ENCODE peak calls at places on chromosomes 3 and 15, in nine cellular contexts. One of them, this sample, is unnamed.

GRCh38 chr15:68126415-68126814 is 72.3 kb downstream of the PIAS1 start:
- DNase-seq in anterior cingulate cortex: no peak
- DNase-seq in substantia nigra: no peak
- DNase-seq in uterus: peak; percentile 46
- DNase-seq in AG08395: no peak
- DNase-seq in activated T-cell treated with anti-CD3 and anti-CD28 coated beads, Interleukin-2, amount 50 U/mL, for 72 hours: no peak
- DNase-seq in amniotic stem cell: no peak
- DNase-seq in HCEC 1CT: no peak
- DNase-seq in psoas muscle: peak; percentile 37
- DNase-seq in this sample: no peak

GRCh38 chr15:99578809-99579208 is 13.0 kb downstream of the MEF2A start:
- DNase-seq in anterior cingulate cortex: no peak
- DNase-seq in substantia nigra: no peak
- DNase-seq in uterus: no peak
- DNase-seq in AG08395: no peak
- DNase-seq in activated T-cell treated with anti-CD3 and anti-CD28 coated beads, Interleukin-2, amount 50 U/mL, for 72 hours: no peak
- DNase-seq in amniotic stem cell: no peak
- DNase-seq in HCEC 1CT: no peak
- DNase-seq in psoas muscle: no peak
- DNase-seq in this sample: no peak

GRCh38 chr3:187183210-187183862 is 13.9 kb upstream of the RTP1 start:
- DNase-seq in anterior cingulate cortex: no peak
- DNase-seq in substantia nigra: no peak
- DNase-seq in uterus: no peak
- DNase-seq in AG08395: peak; percentile 64
- DNase-seq in activated T-cell treated with anti-CD3 and anti-CD28 coated beads, Interleukin-2, amount 50 U/mL, for 72 hours: no peak
- DNase-seq in amniotic stem cell: no peak
- DNase-seq in HCEC 1CT: no peak
- DNase-seq in psoas muscle: no peak
- DNase-seq in this sample: peak; percentile 63

GRCh38 chr15:50257924-50258323 is 7.6 kb downstream of the HDC start:
- DNase-seq in anterior cingulate cortex: no peak
- DNase-seq in substantia nigra: no peak
- DNase-seq in uterus: no peak
- DNase-seq in AG08395: no peak
- DNase-seq in activated T-cell treated with anti-CD3 and anti-CD28 coated beads, Interleukin-2, amount 50 U/mL, for 72 hours: no peak
- DNase-seq in amniotic stem cell: no peak
- DNase-seq in HCEC 1CT: peak; percentile 61
- DNase-seq in psoas muscle: no peak
- DNase-seq in this sample: no peak

GRCh38 chr15:88616240-88616639 is 4.9 kb upstream of the AEN start:
- DNase-seq in anterior cingulate cortex: no peak
- DNase-seq in substantia nigra: no peak
- DNase-seq in uterus: no peak
- DNase-seq in AG08395: no peak
- DNase-seq in activated T-cell treated with anti-CD3 and anti-CD28 coated beads, Interleukin-2, amount 50 U/mL, for 72 hours: no peak
- DNase-seq in amniotic stem cell: no peak
- DNase-seq in HCEC 1CT: no peak
- DNase-seq in psoas muscle: no peak
- DNase-seq in this sample: no peak

GRCh38 chr3:187400756-187401155 is 32.6 kb downstream of the RTP4 start:
- DNase-seq in anterior cingulate cortex: no peak
- DNase-seq in substantia nigra: no peak
- DNase-seq in uterus: no peak
- DNase-seq in AG08395: no peak
- DNase-seq in activated T-cell treated with anti-CD3 and anti-CD28 coated beads, Interleukin-2, amount 50 U/mL, for 72 hours: no peak
- DNase-seq in amniotic stem cell: no peak
- DNase-seq in HCEC 1CT: no peak
- DNase-seq in psoas muscle: no peak
- DNase-seq in this sample: no peak

GRCh38 chr15:51076898-51077564 is 17.7 kb downstream of the TNFAIP8L3 start:
- DNase-seq in anterior cingulate cortex: peak; percentile 14
- DNase-seq in substantia nigra: no peak
- DNase-seq in uterus: peak; percentile 51
- DNase-seq in AG08395: peak; percentile 61
- DNase-seq in activated T-cell treated with anti-CD3 and anti-CD28 coated beads, Interleukin-2, amount 50 U/mL, for 72 hours: peak; percentile 38
- DNase-seq in amniotic stem cell: no peak
- DNase-seq in HCEC 1CT: no peak
- DNase-seq in psoas muscle: peak; percentile 45
- DNase-seq in this sample: no peak

GRCh38 chr3:62201438-62202035 is 171.8 kb downstream of the FEZF2 start:
- DNase-seq in anterior cingulate cortex: no peak
- DNase-seq in substantia nigra: no peak
- DNase-seq in uterus: no peak
- DNase-seq in AG08395: peak; percentile 65
- DNase-seq in activated T-cell treated with anti-CD3 and anti-CD28 coated beads, Interleukin-2, amount 50 U/mL, for 72 hours: no peak
- DNase-seq in amniotic stem cell: no peak
- DNase-seq in HCEC 1CT: peak; percentile 17
- DNase-seq in psoas muscle: no peak
- DNase-seq in this sample: no peak

GRCh38 chr3:141373768-141374526 is 5.6 kb downstream of the ZBTB38 start:
- DNase-seq in anterior cingulate cortex: no peak
- DNase-seq in substantia nigra: no peak
- DNase-seq in uterus: no peak
- DNase-seq in AG08395: no peak
- DNase-seq in activated T-cell treated with anti-CD3 and anti-CD28 coated beads, Interleukin-2, amount 50 U/mL, for 72 hours: no peak
- DNase-seq in amniotic stem cell: no peak
- DNase-seq in HCEC 1CT: peak; percentile 71
- DNase-seq in psoas muscle: no peak
- DNase-seq in this sample: no peak

GRCh38 chr3:66763294-66763693 is 234.8 kb upstream of the KBTBD8 start:
- DNase-seq in anterior cingulate cortex: no peak
- DNase-seq in substantia nigra: no peak
- DNase-seq in uterus: peak; percentile 22
- DNase-seq in AG08395: peak; percentile 72
- DNase-seq in activated T-cell treated with anti-CD3 and anti-CD28 coated beads, Interleukin-2, amount 50 U/mL, for 72 hours: no peak
- DNase-seq in amniotic stem cell: no peak
- DNase-seq in HCEC 1CT: peak; percentile 86
- DNase-seq in psoas muscle: no peak
- DNase-seq in this sample: peak; percentile 9

GRCh38 chr15:38038659-38039442 is 104.4 kb downstream of the TMCO5A start:
- DNase-seq in anterior cingulate cortex: no peak
- DNase-seq in substantia nigra: no peak
- DNase-seq in uterus: no peak
- DNase-seq in AG08395: peak; percentile 74
- DNase-seq in activated T-cell treated with anti-CD3 and anti-CD28 coated beads, Interleukin-2, amount 50 U/mL, for 72 hours: no peak
- DNase-seq in amniotic stem cell: peak; percentile 46
- DNase-seq in HCEC 1CT: peak; percentile 95
- DNase-seq in psoas muscle: no peak
- DNase-seq in this sample: peak; percentile 70

GRCh38 chr3:99678023-99678422 is 39.6 kb downstream of the COL8A1 start:
- DNase-seq in anterior cingulate cortex: no peak
- DNase-seq in substantia nigra: no peak
- DNase-seq in uterus: peak; percentile 73
- DNase-seq in AG08395: peak; percentile 71
- DNase-seq in activated T-cell treated with anti-CD3 and anti-CD28 coated beads, Interleukin-2, amount 50 U/mL, for 72 hours: no peak
- DNase-seq in amniotic stem cell: no peak
- DNase-seq in HCEC 1CT: peak; percentile 89
- DNase-seq in psoas muscle: no peak
- DNase-seq in this sample: peak; percentile 87

GRCh38 chr15:42919794-42920280 is 741 bp downstream of the TTBK2 start:
- DNase-seq in anterior cingulate cortex: peak; percentile 9
- DNase-seq in substantia nigra: peak; percentile 31
- DNase-seq in uterus: no peak
- DNase-seq in AG08395: peak; percentile 27
- DNase-seq in activated T-cell treated with anti-CD3 and anti-CD28 coated beads, Interleukin-2, amount 50 U/mL, for 72 hours: peak; percentile 20
- DNase-seq in amniotic stem cell: peak; percentile 14
- DNase-seq in HCEC 1CT: peak; percentile 23
- DNase-seq in psoas muscle: no peak
- DNase-seq in this sample: no peak

GRCh38 chr3:171741377-171741776 is 68.9 kb downstream of the PLD1 start:
- DNase-seq in anterior cingulate cortex: no peak
- DNase-seq in substantia nigra: no peak
- DNase-seq in uterus: no peak
- DNase-seq in AG08395: no peak
- DNase-seq in activated T-cell treated with anti-CD3 and anti-CD28 coated beads, Interleukin-2, amount 50 U/mL, for 72 hours: no peak
- DNase-seq in amniotic stem cell: no peak
- DNase-seq in HCEC 1CT: no peak
- DNase-seq in psoas muscle: no peak
- DNase-seq in this sample: no peak

GRCh38 chr15:85744636-85745422 is 49.9 kb downstream of the KLHL25 start:
- DNase-seq in anterior cingulate cortex: no peak
- DNase-seq in substantia nigra: no peak
- DNase-seq in uterus: peak; percentile 16
- DNase-seq in AG08395: no peak
- DNase-seq in activated T-cell treated with anti-CD3 and anti-CD28 coated beads, Interleukin-2, amount 50 U/mL, for 72 hours: no peak
- DNase-seq in amniotic stem cell: no peak
- DNase-seq in HCEC 1CT: no peak
- DNase-seq in psoas muscle: no peak
- DNase-seq in this sample: no peak

GRCh38 chr3:135528638-135529037 is 436.9 kb upstream of the PPP2R3A start:
- DNase-seq in anterior cingulate cortex: no peak
- DNase-seq in substantia nigra: no peak
- DNase-seq in uterus: no peak
- DNase-seq in AG08395: no peak
- DNase-seq in activated T-cell treated with anti-CD3 and anti-CD28 coated beads, Interleukin-2, amount 50 U/mL, for 72 hours: no peak
- DNase-seq in amniotic stem cell: no peak
- DNase-seq in HCEC 1CT: no peak
- DNase-seq in psoas muscle: no peak
- DNase-seq in this sample: no peak

GRCh38 chr15:44298878-44299277 is 10.4 kb downstream of the GOLM2 start:
- DNase-seq in anterior cingulate cortex: no peak
- DNase-seq in substantia nigra: no peak
- DNase-seq in uterus: no peak
- DNase-seq in AG08395: no peak
- DNase-seq in activated T-cell treated with anti-CD3 and anti-CD28 coated beads, Interleukin-2, amount 50 U/mL, for 72 hours: no peak
- DNase-seq in amniotic stem cell: no peak
- DNase-seq in HCEC 1CT: no peak
- DNase-seq in psoas muscle: no peak
- DNase-seq in this sample: no peak

GRCh38 chr3:134317106-134317947 is 56.9 kb downstream of the AMOTL2 start:
- DNase-seq in anterior cingulate cortex: no peak
- DNase-seq in substantia nigra: no peak
- DNase-seq in uterus: no peak
- DNase-seq in AG08395: peak; percentile 46
- DNase-seq in activated T-cell treated with anti-CD3 and anti-CD28 coated beads, Interleukin-2, amount 50 U/mL, for 72 hours: no peak
- DNase-seq in amniotic stem cell: no peak
- DNase-seq in HCEC 1CT: peak; percentile 37
- DNase-seq in psoas muscle: no peak
- DNase-seq in this sample: no peak

GRCh38 chr3:52521488-52521824 is 12.2 kb downstream of the NT5DC2 start:
- DNase-seq in anterior cingulate cortex: no peak
- DNase-seq in substantia nigra: no peak
- DNase-seq in uterus: no peak
- DNase-seq in AG08395: no peak
- DNase-seq in activated T-cell treated with anti-CD3 and anti-CD28 coated beads, Interleukin-2, amount 50 U/mL, for 72 hours: no peak
- DNase-seq in amniotic stem cell: no peak
- DNase-seq in HCEC 1CT: no peak
- DNase-seq in psoas muscle: peak; percentile 11
- DNase-seq in this sample: no peak

GRCh38 chr3:115922681-115923347 is 299.5 kb downstream of the GAP43 start:
- DNase-seq in anterior cingulate cortex: no peak
- DNase-seq in substantia nigra: no peak
- DNase-seq in uterus: no peak
- DNase-seq in AG08395: peak; percentile 54
- DNase-seq in activated T-cell treated with anti-CD3 and anti-CD28 coated beads, Interleukin-2, amount 50 U/mL, for 72 hours: no peak
- DNase-seq in amniotic stem cell: no peak
- DNase-seq in HCEC 1CT: peak; percentile 18
- DNase-seq in psoas muscle: no peak
- DNase-seq in this sample: peak; percentile 24

GRCh38 chr15:65067645-65068416 is at the start of gene RASL12:
- DNase-seq in anterior cingulate cortex: no peak
- DNase-seq in substantia nigra: no peak
- DNase-seq in uterus: peak; percentile 63
- DNase-seq in AG08395: no peak
- DNase-seq in activated T-cell treated with anti-CD3 and anti-CD28 coated beads, Interleukin-2, amount 50 U/mL, for 72 hours: no peak
- DNase-seq in amniotic stem cell: no peak
- DNase-seq in HCEC 1CT: no peak
- DNase-seq in psoas muscle: no peak
- DNase-seq in this sample: no peak

GRCh38 chr3:169772951-169773816 is at the start of gene MYNN:
- DNase-seq in anterior cingulate cortex: peak; percentile 93
- DNase-seq in substantia nigra: peak; percentile 81
- DNase-seq in uterus: peak; percentile 91
- DNase-seq in AG08395: peak; percentile 81
- DNase-seq in activated T-cell treated with anti-CD3 and anti-CD28 coated beads, Interleukin-2, amount 50 U/mL, for 72 hours: peak; percentile 92
- DNase-seq in amniotic stem cell: peak; percentile 73
- DNase-seq in HCEC 1CT: peak; percentile 88
- DNase-seq in psoas muscle: peak; percentile 94
- DNase-seq in this sample: peak; percentile 64

GRCh38 chr15:92005154-92005553 is 151.6 kb downstream of the SLCO3A1 start:
- DNase-seq in anterior cingulate cortex: no peak
- DNase-seq in substantia nigra: no peak
- DNase-seq in uterus: no peak
- DNase-seq in AG08395: no peak
- DNase-seq in activated T-cell treated with anti-CD3 and anti-CD28 coated beads, Interleukin-2, amount 50 U/mL, for 72 hours: no peak
- DNase-seq in amniotic stem cell: no peak
- DNase-seq in HCEC 1CT: no peak
- DNase-seq in psoas muscle: no peak
- DNase-seq in this sample: no peak

This sample was measured in GM04503.